ENCODE peak calls at places on chromosomes 5 and 9, in ten cellular contexts. One of them, this sample, is unnamed.

GRCh38 chr9:129149442-129149841 is 28.6 kb downstream of the IER5L start:
- DNase-seq in coronary artery: no peak
- DNase-seq in NCI-H1417: no peak
- DNase-seq in right lobe of liver: no peak
- DNase-seq in NCI-H446 treated with DMSO at 0.1 percent for 48 hours: no peak
- DNase-seq in T-helper 2 cell: no peak
- DNase-seq in posterior cingulate gyrus: no peak
- DNase-seq in T-cell: no peak
- DNase-seq in effector CD4-positive, alpha-beta T cell: no peak
- DNase-seq in activated naive CD4-positive, alpha-beta T cell: no peak
- DNase-seq in this sample: no peak

GRCh38 chr5:61417345-61417744 is 85.3 kb downstream of the ZSWIM6 start:
- DNase-seq in coronary artery: no peak
- DNase-seq in NCI-H1417: no peak
- DNase-seq in NCI-H446 treated with DMSO at 0.1 percent for 48 hours: no peak
- DNase-seq in T-cell: no peak
- DNase-seq in posterior cingulate gyrus: no peak
- DNase-seq in effector CD4-positive, alpha-beta T cell: no peak
- DNase-seq in activated naive CD4-positive, alpha-beta T cell: no peak
- DNase-seq in T-helper 2 cell: no peak
- DNase-seq in right lobe of liver: no peak
- DNase-seq in this sample: no peak

GRCh38 chr5:126119894-126120442 is 303.2 kb upstream of the GRAMD2B start:
- DNase-seq in T-cell: no peak
- DNase-seq in activated naive CD4-positive, alpha-beta T cell: no peak
- DNase-seq in coronary artery: no peak
- DNase-seq in T-helper 2 cell: no peak
- DNase-seq in NCI-H1417: no peak
- DNase-seq in NCI-H446 treated with DMSO at 0.1 percent for 48 hours: no peak
- DNase-seq in right lobe of liver: no peak
- DNase-seq in effector CD4-positive, alpha-beta T cell: no peak
- DNase-seq in posterior cingulate gyrus: no peak
- DNase-seq in this sample: no peak

GRCh38 chr5:67038817-67039603 is 157.6 kb downstream of the CD180 start:
- DNase-seq in coronary artery: no peak
- DNase-seq in NCI-H1417: no peak
- DNase-seq in NCI-H446 treated with DMSO at 0.1 percent for 48 hours: no peak
- DNase-seq in effector CD4-positive, alpha-beta T cell: no peak
- DNase-seq in T-helper 2 cell: no peak
- DNase-seq in T-cell: no peak
- DNase-seq in right lobe of liver: no peak
- DNase-seq in posterior cingulate gyrus: no peak
- DNase-seq in activated naive CD4-positive, alpha-beta T cell: no peak
- DNase-seq in this sample: no peak

GRCh38 chr9:89928106-89928505 is 323.3 kb downstream of the GADD45G start:
- DNase-seq in coronary artery: no peak
- DNase-seq in activated naive CD4-positive, alpha-beta T cell: no peak
- DNase-seq in NCI-H446 treated with DMSO at 0.1 percent for 48 hours: no peak
- DNase-seq in NCI-H1417: no peak
- DNase-seq in T-cell: no peak
- DNase-seq in right lobe of liver: no peak
- DNase-seq in effector CD4-positive, alpha-beta T cell: no peak
- DNase-seq in posterior cingulate gyrus: peak; percentile 36
- DNase-seq in T-helper 2 cell: no peak
- DNase-seq in this sample: no peak

GRCh38 chr9:107631788-107632187 is 142.2 kb upstream of the KLF4 start:
- DNase-seq in coronary artery: no peak
- DNase-seq in right lobe of liver: no peak
- DNase-seq in NCI-H446 treated with DMSO at 0.1 percent for 48 hours: no peak
- DNase-seq in T-helper 2 cell: no peak
- DNase-seq in NCI-H1417: no peak
- DNase-seq in activated naive CD4-positive, alpha-beta T cell: no peak
- DNase-seq in effector CD4-positive, alpha-beta T cell: no peak
- DNase-seq in posterior cingulate gyrus: no peak
- DNase-seq in T-cell: no peak
- DNase-seq in this sample: no peak

GRCh38 chr5:86526811-86527348 is 90.9 kb upstream of the COX7C start:
- DNase-seq in NCI-H1417: no peak
- DNase-seq in T-helper 2 cell: no peak
- DNase-seq in posterior cingulate gyrus: peak; percentile 24
- DNase-seq in activated naive CD4-positive, alpha-beta T cell: no peak
- DNase-seq in coronary artery: no peak
- DNase-seq in effector CD4-positive, alpha-beta T cell: no peak
- DNase-seq in right lobe of liver: no peak
- DNase-seq in NCI-H446 treated with DMSO at 0.1 percent for 48 hours: no peak
- DNase-seq in T-cell: no peak
- DNase-seq in this sample: no peak

GRCh38 chr9:107243757-107244156 is 39.3 kb upstream of the RAD23B start:
- DNase-seq in T-helper 2 cell: no peak
- DNase-seq in NCI-H446 treated with DMSO at 0.1 percent for 48 hours: no peak
- DNase-seq in effector CD4-positive, alpha-beta T cell: no peak
- DNase-seq in posterior cingulate gyrus: no peak
- DNase-seq in T-cell: no peak
- DNase-seq in NCI-H1417: peak; percentile 93
- DNase-seq in coronary artery: no peak
- DNase-seq in activated naive CD4-positive, alpha-beta T cell: no peak
- DNase-seq in right lobe of liver: no peak
- DNase-seq in this sample: no peak

GRCh38 chr9:121946465-121946864 is 146.6 kb downstream of the TTLL11 start:
- DNase-seq in effector CD4-positive, alpha-beta T cell: no peak
- DNase-seq in right lobe of liver: no peak
- DNase-seq in T-cell: no peak
- DNase-seq in T-helper 2 cell: no peak
- DNase-seq in activated naive CD4-positive, alpha-beta T cell: no peak
- DNase-seq in NCI-H1417: no peak
- DNase-seq in coronary artery: no peak
- DNase-seq in posterior cingulate gyrus: no peak
- DNase-seq in NCI-H446 treated with DMSO at 0.1 percent for 48 hours: no peak
- DNase-seq in this sample: no peak

GRCh38 chr9:35907732-35908483 is 1.4 kb upstream of the SPAAR start:
- DNase-seq in T-cell: no peak
- DNase-seq in NCI-H446 treated with DMSO at 0.1 percent for 48 hours: peak; percentile 75
- DNase-seq in effector CD4-positive, alpha-beta T cell: no peak
- DNase-seq in posterior cingulate gyrus: no peak
- DNase-seq in T-helper 2 cell: no peak
- DNase-seq in activated naive CD4-positive, alpha-beta T cell: no peak
- DNase-seq in coronary artery: peak; percentile 90
- DNase-seq in NCI-H1417: peak; percentile 33
- DNase-seq in right lobe of liver: no peak
- DNase-seq in this sample: no peak

GRCh38 chr9:84322830-84323229 is 17.7 kb downstream of the SLC28A3 start:
- DNase-seq in posterior cingulate gyrus: no peak
- DNase-seq in T-helper 2 cell: no peak
- DNase-seq in right lobe of liver: no peak
- DNase-seq in activated naive CD4-positive, alpha-beta T cell: no peak
- DNase-seq in T-cell: no peak
- DNase-seq in effector CD4-positive, alpha-beta T cell: no peak
- DNase-seq in NCI-H446 treated with DMSO at 0.1 percent for 48 hours: no peak
- DNase-seq in NCI-H1417: no peak
- DNase-seq in coronary artery: no peak
- DNase-seq in this sample: no peak

GRCh38 chr5:93894471-93895354 is 153.3 kb upstream of the POU5F2 start:
- DNase-seq in coronary artery: no peak
- DNase-seq in effector CD4-positive, alpha-beta T cell: no peak
- DNase-seq in NCI-H1417: peak; percentile 72
- DNase-seq in posterior cingulate gyrus: no peak
- DNase-seq in activated naive CD4-positive, alpha-beta T cell: no peak
- DNase-seq in NCI-H446 treated with DMSO at 0.1 percent for 48 hours: peak; percentile 24
- DNase-seq in T-helper 2 cell: no peak
- DNase-seq in T-cell: no peak
- DNase-seq in right lobe of liver: no peak
- DNase-seq in this sample: no peak

GRCh38 chr5:23302438-23302837 is 205.0 kb upstream of the PRDM9 start:
- DNase-seq in NCI-H446 treated with DMSO at 0.1 percent for 48 hours: no peak
- DNase-seq in right lobe of liver: no peak
- DNase-seq in coronary artery: no peak
- DNase-seq in T-cell: no peak
- DNase-seq in NCI-H1417: no peak
- DNase-seq in activated naive CD4-positive, alpha-beta T cell: no peak
- DNase-seq in effector CD4-positive, alpha-beta T cell: no peak
- DNase-seq in posterior cingulate gyrus: no peak
- DNase-seq in T-helper 2 cell: no peak
- DNase-seq in this sample: no peak

GRCh38 chr9:79129865-79130480 is 441.8 kb upstream of the TLE4 start:
- DNase-seq in effector CD4-positive, alpha-beta T cell: no peak
- DNase-seq in right lobe of liver: peak; percentile 30
- DNase-seq in T-helper 2 cell: no peak
- DNase-seq in NCI-H1417: peak; percentile 81
- DNase-seq in activated naive CD4-positive, alpha-beta T cell: no peak
- DNase-seq in T-cell: no peak
- DNase-seq in posterior cingulate gyrus: peak; percentile 93
- DNase-seq in NCI-H446 treated with DMSO at 0.1 percent for 48 hours: no peak
- DNase-seq in coronary artery: no peak
- DNase-seq in this sample: no peak

GRCh38 chr9:42852133-42852532 is 668.7 kb downstream of the SPATA31A6 start:
- DNase-seq in NCI-H1417: no peak
- DNase-seq in T-cell: no peak
- DNase-seq in NCI-H446 treated with DMSO at 0.1 percent for 48 hours: no peak
- DNase-seq in coronary artery: no peak
- DNase-seq in posterior cingulate gyrus: peak; percentile 93
- DNase-seq in activated naive CD4-positive, alpha-beta T cell: no peak
- DNase-seq in T-helper 2 cell: no peak
- DNase-seq in right lobe of liver: peak; percentile 83
- DNase-seq in effector CD4-positive, alpha-beta T cell: no peak
- DNase-seq in this sample: no peak

GRCh38 chr5:146890733-146891440 is 12.3 kb upstream of the PPP2R2B start:
- DNase-seq in T-helper 2 cell: no peak
- DNase-seq in coronary artery: no peak
- DNase-seq in right lobe of liver: no peak
- DNase-seq in NCI-H1417: no peak
- DNase-seq in effector CD4-positive, alpha-beta T cell: no peak
- DNase-seq in posterior cingulate gyrus: no peak
- DNase-seq in NCI-H446 treated with DMSO at 0.1 percent for 48 hours: no peak
- DNase-seq in activated naive CD4-positive, alpha-beta T cell: no peak
- DNase-seq in T-cell: no peak
- DNase-seq in this sample: no peak

GRCh38 chr5:59559847-59560246 is 333.7 kb downstream of the PDE4D start:
- DNase-seq in NCI-H1417: no peak
- DNase-seq in activated naive CD4-positive, alpha-beta T cell: no peak
- DNase-seq in right lobe of liver: no peak
- DNase-seq in posterior cingulate gyrus: no peak
- DNase-seq in effector CD4-positive, alpha-beta T cell: no peak
- DNase-seq in NCI-H446 treated with DMSO at 0.1 percent for 48 hours: no peak
- DNase-seq in T-cell: no peak
- DNase-seq in coronary artery: no peak
- DNase-seq in T-helper 2 cell: no peak
- DNase-seq in this sample: no peak

GRCh38 chr5:72651779-72652178 is 144.6 kb upstream of the ZNF366 start:
- DNase-seq in T-helper 2 cell: no peak
- DNase-seq in NCI-H446 treated with DMSO at 0.1 percent for 48 hours: no peak
- DNase-seq in posterior cingulate gyrus: no peak
- DNase-seq in right lobe of liver: no peak
- DNase-seq in effector CD4-positive, alpha-beta T cell: no peak
- DNase-seq in coronary artery: no peak
- DNase-seq in T-cell: no peak
- DNase-seq in activated naive CD4-positive, alpha-beta T cell: no peak
- DNase-seq in NCI-H1417: no peak
- DNase-seq in this sample: no peak

GRCh38 chr5:167049043-167049663 is 1242.3 kb upstream of the WWC1 start:
- DNase-seq in coronary artery: no peak
- DNase-seq in activated naive CD4-positive, alpha-beta T cell: no peak
- DNase-seq in NCI-H446 treated with DMSO at 0.1 percent for 48 hours: no peak
- DNase-seq in T-helper 2 cell: no peak
- DNase-seq in right lobe of liver: no peak
- DNase-seq in posterior cingulate gyrus: no peak
- DNase-seq in NCI-H1417: peak; percentile 57
- DNase-seq in T-cell: no peak
- DNase-seq in effector CD4-positive, alpha-beta T cell: no peak
- DNase-seq in this sample: no peak

GRCh38 chr5:8135742-8136141 is 266.8 kb downstream of the MTRR start:
- DNase-seq in T-helper 2 cell: no peak
- DNase-seq in posterior cingulate gyrus: no peak
- DNase-seq in coronary artery: no peak
- DNase-seq in T-cell: no peak
- DNase-seq in activated naive CD4-positive, alpha-beta T cell: no peak
- DNase-seq in effector CD4-positive, alpha-beta T cell: no peak
- DNase-seq in NCI-H1417: no peak
- DNase-seq in NCI-H446 treated with DMSO at 0.1 percent for 48 hours: no peak
- DNase-seq in right lobe of liver: no peak
- DNase-seq in this sample: no peak